ENCODE peak calls at places on chromosomes 13 and 19, in ten cellular contexts. One of them, this sample, is unnamed.
A peak's percentile ranks its signal among the peaks of the same experiment; 100 is the strongest.

GRCh38 chr13:73870036-73870741 is 264.0 kb downstream of the KLF12 start:
- DNase-seq in AG04450: no peak
- DNase-seq in mammary epithelial cell: no peak
- DNase-seq in upper lobe of right lung: no peak
- DNase-seq in lower leg skin: no peak
- DNase-seq in WTC11: no peak
- DNase-seq in tibial nerve: no peak
- DNase-seq in A549: no peak
- DNase-seq in AG09319: no peak
- DNase-seq in pancreas: no peak
- DNase-seq in this sample: no peak

GRCh38 chr19:27774337-27774736 is 1438.6 kb downstream of the UQCRFS1 start:
- DNase-seq in AG04450: no peak
- DNase-seq in mammary epithelial cell: no peak
- DNase-seq in upper lobe of right lung: no peak
- DNase-seq in lower leg skin: no peak
- DNase-seq in WTC11: peak; percentile 29
- DNase-seq in tibial nerve: no peak
- DNase-seq in A549: no peak
- DNase-seq in AG09319: no peak
- DNase-seq in pancreas: no peak
- DNase-seq in this sample: no peak

GRCh38 chr13:86831084-86831483 is 840.1 kb upstream of the SLITRK5 start:
- DNase-seq in AG04450: no peak
- DNase-seq in mammary epithelial cell: no peak
- DNase-seq in upper lobe of right lung: no peak
- DNase-seq in lower leg skin: no peak
- DNase-seq in WTC11: no peak
- DNase-seq in tibial nerve: no peak
- DNase-seq in A549: no peak
- DNase-seq in AG09319: no peak
- DNase-seq in pancreas: no peak
- DNase-seq in this sample: no peak

GRCh38 chr19:4773047-4773640 is 18.4 kb upstream of the FEM1A start:
- DNase-seq in AG04450: no peak
- DNase-seq in mammary epithelial cell: no peak
- DNase-seq in upper lobe of right lung: no peak
- DNase-seq in lower leg skin: no peak
- DNase-seq in WTC11: no peak
- DNase-seq in tibial nerve: no peak
- DNase-seq in A549: no peak
- DNase-seq in AG09319: no peak
- DNase-seq in pancreas: no peak
- DNase-seq in this sample: no peak

GRCh38 chr13:48853381-48854102 is 122.2 kb upstream of the FNDC3A start:
- DNase-seq in AG04450: no peak
- DNase-seq in mammary epithelial cell: no peak
- DNase-seq in upper lobe of right lung: no peak
- DNase-seq in lower leg skin: no peak
- DNase-seq in WTC11: no peak
- DNase-seq in tibial nerve: no peak
- DNase-seq in A549: no peak
- DNase-seq in AG09319: no peak
- DNase-seq in pancreas: no peak
- DNase-seq in this sample: no peak

GRCh38 chr13:113629814-113630213 is 28.2 kb downstream of the ATP4B start:
- DNase-seq in AG04450: no peak
- DNase-seq in mammary epithelial cell: no peak
- DNase-seq in upper lobe of right lung: no peak
- DNase-seq in lower leg skin: no peak
- DNase-seq in WTC11: no peak
- DNase-seq in tibial nerve: no peak
- DNase-seq in A549: no peak
- DNase-seq in AG09319: no peak
- DNase-seq in pancreas: peak; percentile 25
- DNase-seq in this sample: no peak

GRCh38 chr13:91270031-91270430 is 77.5 kb upstream of the MIR17HG start:
- DNase-seq in AG04450: no peak
- DNase-seq in mammary epithelial cell: no peak
- DNase-seq in upper lobe of right lung: no peak
- DNase-seq in lower leg skin: no peak
- DNase-seq in WTC11: no peak
- DNase-seq in tibial nerve: no peak
- DNase-seq in A549: no peak
- DNase-seq in AG09319: no peak
- DNase-seq in pancreas: no peak
- DNase-seq in this sample: no peak

GRCh38 chr19:30086916-30087315 is 144.9 kb downstream of the URI1 start:
- DNase-seq in AG04450: no peak
- DNase-seq in mammary epithelial cell: no peak
- DNase-seq in upper lobe of right lung: no peak
- DNase-seq in lower leg skin: no peak
- DNase-seq in WTC11: no peak
- DNase-seq in tibial nerve: no peak
- DNase-seq in A549: no peak
- DNase-seq in AG09319: no peak
- DNase-seq in pancreas: no peak
- DNase-seq in this sample: no peak

GRCh38 chr19:10730932-10731331 is 13.1 kb downstream of the DNM2 start:
- DNase-seq in AG04450: no peak
- DNase-seq in mammary epithelial cell: no peak
- DNase-seq in upper lobe of right lung: no peak
- DNase-seq in lower leg skin: no peak
- DNase-seq in WTC11: no peak
- DNase-seq in tibial nerve: no peak
- DNase-seq in A549: no peak
- DNase-seq in AG09319: no peak
- DNase-seq in pancreas: no peak
- DNase-seq in this sample: no peak

GRCh38 chr13:87671031-87671823 is at the start of gene SLITRK5:
- DNase-seq in AG04450: no peak
- DNase-seq in mammary epithelial cell: peak; percentile 46
- DNase-seq in upper lobe of right lung: peak; percentile 90
- DNase-seq in lower leg skin: peak; percentile 95
- DNase-seq in WTC11: peak; percentile 87
- DNase-seq in tibial nerve: peak; percentile 62
- DNase-seq in A549: peak; percentile 59
- DNase-seq in AG09319: no peak
- DNase-seq in pancreas: peak; percentile 89
- DNase-seq in this sample: peak; percentile 90

GRCh38 chr19:50046649-50047503 is 21.1 kb downstream of the ZNF473 start:
- DNase-seq in AG04450: no peak
- DNase-seq in mammary epithelial cell: no peak
- DNase-seq in upper lobe of right lung: peak; percentile 70
- DNase-seq in lower leg skin: peak; percentile 87
- DNase-seq in WTC11: peak; percentile 80
- DNase-seq in tibial nerve: peak; percentile 77
- DNase-seq in A549: no peak
- DNase-seq in AG09319: no peak
- DNase-seq in pancreas: no peak
- DNase-seq in this sample: peak; percentile 38

GRCh38 chr19:49570138-49570856 is 10.1 kb downstream of the NOSIP start:
- DNase-seq in AG04450: peak; percentile 73
- DNase-seq in mammary epithelial cell: peak; percentile 58
- DNase-seq in upper lobe of right lung: no peak
- DNase-seq in lower leg skin: no peak
- DNase-seq in WTC11: peak; percentile 62
- DNase-seq in tibial nerve: peak; percentile 72
- DNase-seq in A549: peak; percentile 92
- DNase-seq in AG09319: peak; percentile 60
- DNase-seq in pancreas: no peak
- DNase-seq in this sample: peak; percentile 62

GRCh38 chr19:22144394-22144793 is 52.4 kb downstream of the ZNF676 start:
- DNase-seq in AG04450: no peak
- DNase-seq in mammary epithelial cell: peak; percentile 2
- DNase-seq in upper lobe of right lung: no peak
- DNase-seq in lower leg skin: no peak
- DNase-seq in WTC11: no peak
- DNase-seq in tibial nerve: no peak
- DNase-seq in A549: no peak
- DNase-seq in AG09319: no peak
- DNase-seq in pancreas: no peak
- DNase-seq in this sample: no peak

GRCh38 chr19:46428278-46429141 is at the start of gene PNMA8C:
- DNase-seq in AG04450: no peak
- DNase-seq in mammary epithelial cell: no peak
- DNase-seq in upper lobe of right lung: peak; percentile 82
- DNase-seq in lower leg skin: no peak
- DNase-seq in WTC11: peak; percentile 93
- DNase-seq in tibial nerve: no peak
- DNase-seq in A549: no peak
- DNase-seq in AG09319: no peak
- DNase-seq in pancreas: peak; percentile 85
- DNase-seq in this sample: peak; percentile 81

GRCh38 chr13:24995225-24995804 is 100.6 kb upstream of the PABPC3 start:
- DNase-seq in AG04450: peak; percentile 66
- DNase-seq in mammary epithelial cell: peak; percentile 66
- DNase-seq in upper lobe of right lung: no peak
- DNase-seq in lower leg skin: no peak
- DNase-seq in WTC11: peak; percentile 65
- DNase-seq in tibial nerve: peak; percentile 76
- DNase-seq in A549: peak; percentile 56
- DNase-seq in AG09319: peak; percentile 71
- DNase-seq in pancreas: no peak
- DNase-seq in this sample: peak; percentile 54
- TF ChIP-seq CTCF in AG04450: peak; percentile 94
- TF ChIP-seq CTCF in mammary epithelial cell: peak; percentile 86
- TF ChIP-seq CTCF in upper lobe of right lung: peak; percentile 83
- TF ChIP-seq CTCF in lower leg skin: no peak
- TF ChIP-seq CTCF in WTC11: peak; percentile 55
- TF ChIP-seq CTCF in tibial nerve: peak; percentile 71
- TF ChIP-seq CTCF in A549: peak; percentile 66
- TF ChIP-seq CTCF in AG09319: peak; percentile 89
- TF ChIP-seq CTCF in pancreas: peak; percentile 62
- TF ChIP-seq CTCF in this sample: peak; percentile 93

DNA sequence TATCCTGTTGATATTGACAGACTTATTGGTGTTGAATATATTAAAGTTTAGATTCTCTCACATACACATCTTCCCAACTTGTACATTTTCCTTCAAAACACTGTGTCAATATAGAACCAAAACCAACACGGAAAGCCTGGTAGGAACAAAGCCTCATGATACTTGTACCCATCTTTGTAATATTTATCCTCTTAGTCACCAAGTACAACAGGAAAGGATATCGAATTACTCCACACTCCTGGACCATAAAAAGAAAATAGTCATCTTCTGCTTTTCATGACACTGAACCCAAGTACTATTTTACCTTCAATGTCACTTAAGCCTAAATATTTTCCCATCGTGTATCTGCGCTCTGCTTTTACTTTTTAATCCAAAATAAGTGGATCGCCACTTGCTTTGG is 702.9 kb upstream of the PCDH9 start:
- DNase-seq in AG04450: no peak
- DNase-seq in mammary epithelial cell: no peak
- DNase-seq in upper lobe of right lung: no peak
- DNase-seq in lower leg skin: no peak
- DNase-seq in WTC11: no peak
- DNase-seq in tibial nerve: no peak
- DNase-seq in A549: no peak
- DNase-seq in AG09319: no peak
- DNase-seq in pancreas: no peak
- DNase-seq in this sample: no peak
- TF ChIP-seq CTCF in AG04450: no peak
- TF ChIP-seq CTCF in mammary epithelial cell: no peak
- TF ChIP-seq CTCF in upper lobe of right lung: no peak
- TF ChIP-seq CTCF in lower leg skin: no peak
- TF ChIP-seq CTCF in WTC11: no peak
- TF ChIP-seq CTCF in tibial nerve: no peak
- TF ChIP-seq CTCF in A549: no peak
- TF ChIP-seq CTCF in AG09319: no peak
- TF ChIP-seq CTCF in pancreas: no peak
- TF ChIP-seq CTCF in this sample: no peak

GRCh38 chr19:37991841-37992248 is 84.8 kb downstream of the SIPA1L3 start:
- DNase-seq in AG04450: no peak
- DNase-seq in mammary epithelial cell: peak; percentile 57
- DNase-seq in upper lobe of right lung: peak; percentile 59
- DNase-seq in lower leg skin: no peak
- DNase-seq in WTC11: no peak
- DNase-seq in tibial nerve: no peak
- DNase-seq in A549: no peak
- DNase-seq in AG09319: no peak
- DNase-seq in pancreas: no peak
- DNase-seq in this sample: no peak

GRCh38 chr19:37991176-37991835 is 84.3 kb downstream of the SIPA1L3 start:
- DNase-seq in AG04450: no peak
- DNase-seq in mammary epithelial cell: no peak
- DNase-seq in upper lobe of right lung: no peak
- DNase-seq in lower leg skin: no peak
- DNase-seq in WTC11: no peak
- DNase-seq in tibial nerve: no peak
- DNase-seq in A549: no peak
- DNase-seq in AG09319: no peak
- DNase-seq in pancreas: no peak
- DNase-seq in this sample: no peak

GRCh38 chr19:37990362-37990761 is 83.4 kb downstream of the SIPA1L3 start:
- DNase-seq in AG04450: no peak
- DNase-seq in mammary epithelial cell: peak; percentile 93
- DNase-seq in upper lobe of right lung: peak; percentile 73
- DNase-seq in lower leg skin: no peak
- DNase-seq in WTC11: peak; percentile 36
- DNase-seq in tibial nerve: no peak
- DNase-seq in A549: no peak
- DNase-seq in AG09319: no peak
- DNase-seq in pancreas: no peak
- DNase-seq in this sample: no peak

GRCh38 chr19:37994823-37995130 is 87.8 kb downstream of the SIPA1L3 start:
- DNase-seq in AG04450: no peak
- DNase-seq in mammary epithelial cell: no peak
- DNase-seq in upper lobe of right lung: no peak
- DNase-seq in lower leg skin: no peak
- DNase-seq in WTC11: no peak
- DNase-seq in tibial nerve: no peak
- DNase-seq in A549: no peak
- DNase-seq in AG09319: no peak
- DNase-seq in pancreas: no peak
- DNase-seq in this sample: no peak

DNA sequence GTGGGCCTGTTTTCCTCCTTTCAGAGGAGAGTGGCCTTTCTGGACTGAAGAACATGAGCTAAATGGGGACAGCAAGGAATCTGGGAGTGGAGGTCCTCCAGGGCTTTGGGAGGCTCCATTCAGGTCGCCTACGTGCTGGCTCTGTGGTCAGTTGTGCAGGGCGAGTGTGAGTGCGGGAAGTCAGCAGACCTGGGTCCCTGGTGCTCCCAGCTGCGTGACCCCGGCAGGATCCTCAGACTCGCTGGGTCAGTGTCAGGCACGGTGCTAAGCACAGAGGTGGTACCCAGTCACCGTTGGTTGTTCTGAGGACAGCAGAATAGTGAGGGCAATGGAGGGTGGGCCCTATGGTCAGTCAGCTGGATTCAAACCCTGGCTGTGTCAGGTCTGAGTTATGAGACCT is 85.8 kb downstream of the SIPA1L3 start:
- DNase-seq in AG04450: no peak
- DNase-seq in mammary epithelial cell: no peak
- DNase-seq in upper lobe of right lung: no peak
- DNase-seq in lower leg skin: no peak
- DNase-seq in WTC11: no peak
- DNase-seq in tibial nerve: no peak
- DNase-seq in A549: no peak
- DNase-seq in AG09319: no peak
- DNase-seq in pancreas: no peak
- DNase-seq in this sample: no peak
- TF ChIP-seq CTCF in AG04450: no peak
- TF ChIP-seq CTCF in mammary epithelial cell: no peak
- TF ChIP-seq CTCF in upper lobe of right lung: no peak
- TF ChIP-seq CTCF in lower leg skin: no peak
- TF ChIP-seq CTCF in WTC11: no peak
- TF ChIP-seq CTCF in tibial nerve: no peak
- TF ChIP-seq CTCF in A549: no peak
- TF ChIP-seq CTCF in AG09319: no peak
- TF ChIP-seq CTCF in pancreas: no peak
- TF ChIP-seq CTCF in this sample: no peak

GRCh38 chr13:42836930-42837329 is 55.5 kb downstream of the FAM216B start:
- DNase-seq in AG04450: no peak
- DNase-seq in mammary epithelial cell: no peak
- DNase-seq in upper lobe of right lung: no peak
- DNase-seq in lower leg skin: no peak
- DNase-seq in WTC11: no peak
- DNase-seq in tibial nerve: no peak
- DNase-seq in A549: peak; percentile 3
- DNase-seq in AG09319: peak; percentile 62
- DNase-seq in pancreas: no peak
- DNase-seq in this sample: no peak
- TF ChIP-seq CTCF in AG04450: peak; percentile 46
- TF ChIP-seq CTCF in mammary epithelial cell: no peak
- TF ChIP-seq CTCF in upper lobe of right lung: peak; percentile 11
- TF ChIP-seq CTCF in lower leg skin: no peak
- TF ChIP-seq CTCF in WTC11: no peak
- TF ChIP-seq CTCF in tibial nerve: no peak
- TF ChIP-seq CTCF in A549: no peak
- TF ChIP-seq CTCF in AG09319: peak; percentile 69
- TF ChIP-seq CTCF in pancreas: no peak
- TF ChIP-seq CTCF in this sample: peak; percentile 38